ENCODE peak calls at places on chromosomes 12 and 14, in seven cellular contexts. O is GM12891, T is GM12892, Q is H1, C is SK-N-SH, K is GM12878, M is HepG2. D is an unnamed sample.

GRCh38 chr14:100538566-100539318 is 48.5 kb downstream of the BEGAIN start:
- DNase-seq in K (no peak), M (no peak), Q (no peak), C (peak), O (no peak), T (no peak), D (no peak)

GRCh38 chr12:84727964-84728363 is 184.6 kb downstream of the SLC6A15 start:
- DNase-seq in M (peak), O (no peak), T (no peak), Q (no peak), C (no peak), K (no peak), D (no peak)

GRCh38 chr14:75491376-75491978 is 30.8 kb upstream of the BATF start:
- DNase-seq in K (no peak), Q (no peak), C (no peak), O (no peak), M (no peak), T (no peak), D (no peak)

GRCh38 chr14:106459971-106460730 is 933.8 kb downstream of the TMEM121 start:
- DNase-seq in O (peak), Q (no peak), M (no peak), C (no peak), K (no peak), T (peak), D (peak)

GRCh38 chr12:56029666-56030293 is 8.9 kb downstream of the IKZF4 start:
- DNase-seq in O (no peak), T (peak), M (peak), Q (no peak), C (peak), K (no peak), D (peak)

GRCh38 chr12:12704593-12705230 is 8.7 kb upstream of the GPR19 start:
- DNase-seq in T (no peak), C (peak), M (peak), O (no peak), Q (no peak), K (no peak), D (peak)

GRCh38 chr12:49588281-49588680 is 17.2 kb downstream of the FAM186B start:
- DNase-seq in O (no peak), T (no peak), M (no peak), K (no peak), C (no peak), Q (no peak), D (no peak)

GRCh38 chr12:60494249-60494648 is 898.4 kb downstream of the SLC16A7 start:
- DNase-seq in K (no peak), C (peak), O (no peak), M (peak), Q (no peak), T (no peak), D (no peak)

GRCh38 chr12:13049816-13050215 is 5.6 kb downstream of the FAM234B start:
- DNase-seq in T (no peak), C (no peak), K (no peak), M (no peak), O (no peak), Q (no peak), D (no peak)

GRCh38 chr12:48998497-48999353 is 450 bp downstream of the DDN start:
- DNase-seq in T (peak), C (peak), M (no peak), Q (no peak), K (no peak), O (no peak), D (peak)

GRCh38 chr14:92754956-92755355 is 6.5 kb upstream of the LGMN start:
- DNase-seq in O (no peak), T (no peak), Q (no peak), K (no peak), M (peak), C (no peak), D (no peak)

GRCh38 chr12:25493682-25494081 is 59.4 kb downstream of the LMNTD1 start:
- DNase-seq in M (no peak), K (no peak), Q (no peak), O (no peak), T (no peak), C (no peak), D (no peak)

GRCh38 chr14:95784137-95784536 is 70.2 kb upstream of the TCL1A start:
- DNase-seq in Q (no peak), O (peak), M (peak), K (no peak), T (no peak), C (no peak), D (no peak)

GRCh38 chr12:81296556-81297305 is 218.9 kb downstream of the ACSS3 start:
- DNase-seq in M (no peak), T (no peak), Q (no peak), O (no peak), K (no peak), C (no peak), D (no peak)

GRCh38 chr14:61296707-61297502 is 15.8 kb upstream of the TMEM30B start:
- DNase-seq in O (no peak), K (peak), T (no peak), Q (no peak), C (peak), M (peak), D (no peak)

GRCh38 chr12:93742086-93742934 is 65.1 kb downstream of the CRADD start:
- DNase-seq in Q (peak), K (no peak), T (peak), M (peak), O (peak), C (peak), D (peak)

GRCh38 chr12:14214495-14214894 is 151.0 kb upstream of the ATF7IP start:
- DNase-seq in Q (no peak), T (no peak), O (no peak), C (no peak), K (no peak), M (no peak), D (no peak)

GRCh38 chr12:2168808-2169207 is 116.0 kb downstream of the CACNA1C start:
- DNase-seq in K (no peak), M (peak), O (no peak), C (no peak), T (no peak), Q (no peak), D (no peak)

GRCh38 chr12:55996715-55997534 is at the start of gene SUOX:
- DNase-seq in T (peak), C (peak), K (peak), Q (peak), O (peak), M (peak), D (peak)

GRCh38 chr14:36507847-36508417 is 12.1 kb downstream of the NKX2-1 start:
- DNase-seq in O (no peak), K (no peak), C (no peak), T (no peak), M (no peak), Q (no peak), D (no peak)

GRCh38 chr12:130203151-130203550 is 40.9 kb downstream of the FZD10 start:
- DNase-seq in K (no peak), M (no peak), C (no peak), T (no peak), Q (no peak), O (no peak), D (no peak)

GRCh38 chr12:72472350-72472749 is 200.2 kb downstream of the TRHDE start:
- DNase-seq in M (no peak), O (no peak), C (no peak), Q (no peak), T (no peak), K (no peak), D (no peak)

GRCh38 chr14:91744068-91744480 is 12.2 kb upstream of the CATSPERB start:
- DNase-seq in K (no peak), T (no peak), C (no peak), O (no peak), M (no peak), Q (no peak), D (peak)

GRCh38 chr14:101130861-101131260 is 227.3 kb upstream of the RTL1 start:
- DNase-seq in C (peak), K (no peak), T (no peak), Q (no peak), O (no peak), M (no peak), D (no peak)

GRCh38 chr12:41907036-41907435 is 237.6 kb downstream of the GXYLT1 start:
- DNase-seq in C (no peak), T (no peak), O (no peak), M (no peak), Q (no peak), K (no peak), D (no peak)

GRCh38 chr14:90319173-90319572 is 12.6 kb downstream of the NRDE2 start:
- DNase-seq in K (no peak), Q (no peak), T (no peak), C (no peak), M (no peak), O (no peak), D (no peak)

GRCh38 chr12:53750812-53751335 is 905 bp downstream of the CISTR start:
- DNase-seq in M (no peak), K (no peak), O (peak), C (peak), Q (no peak), T (peak), D (peak)

GRCh38 chr12:108560321-108560721 is 652 bp downstream of the SART3 start:
- DNase-seq in O (no peak), C (no peak), K (no peak), M (peak), T (no peak), Q (no peak), D (no peak)

GRCh38 chr12:71589478-71589881 is 74.2 kb downstream of the ZFC3H1 start:
- DNase-seq in C (no peak), Q (no peak), O (no peak), M (no peak), K (no peak), T (no peak), D (no peak)

GRCh38 chr12:120453977-120454376 is 7.7 kb downstream of the GATC start:
- DNase-seq in T (no peak), M (peak), Q (no peak), C (peak), K (no peak), O (no peak), D (peak)

GRCh38 chr12:74365178-74365964 is 172.3 kb upstream of the ATXN7L3B start:
- DNase-seq in Q (no peak), C (peak), T (no peak), K (no peak), M (peak), O (no peak), D (peak)

GRCh38 chr14:40417777-40418401 is 985.7 kb upstream of the FBXO33 start:
- DNase-seq in K (no peak), Q (peak), M (peak), O (peak), C (peak), T (no peak), D (peak)

GRCh38 chr12:92462049-92462448 is 240.7 kb upstream of the PLEKHG7 start:
- DNase-seq in C (no peak), K (peak), Q (no peak), O (no peak), M (peak), T (no peak), D (no peak)

GRCh38 chr12:48853228-48853688 is 1.3 kb upstream of the DDX23 start:
- DNase-seq in M (peak), Q (peak), C (peak), K (peak), T (peak), O (peak), D (peak)

GRCh38 chr14:72291908-72292688 is 359.9 kb downstream of the RGS6 start:
- DNase-seq in K (peak), M (peak), O (peak), T (peak), C (peak), Q (peak), D (peak)

GRCh38 chr12:117587646-117588287 is 226.3 kb upstream of the NOS1 start:
- DNase-seq in O (peak), T (peak), K (no peak), M (peak), C (peak), Q (peak), D (peak)

GRCh38 chr14:54440454-54440853 is 720 bp downstream of the CNIH1 start:
- DNase-seq in M (no peak), Q (no peak), C (no peak), K (no peak), O (no peak), T (no peak), D (no peak)

DNA sequence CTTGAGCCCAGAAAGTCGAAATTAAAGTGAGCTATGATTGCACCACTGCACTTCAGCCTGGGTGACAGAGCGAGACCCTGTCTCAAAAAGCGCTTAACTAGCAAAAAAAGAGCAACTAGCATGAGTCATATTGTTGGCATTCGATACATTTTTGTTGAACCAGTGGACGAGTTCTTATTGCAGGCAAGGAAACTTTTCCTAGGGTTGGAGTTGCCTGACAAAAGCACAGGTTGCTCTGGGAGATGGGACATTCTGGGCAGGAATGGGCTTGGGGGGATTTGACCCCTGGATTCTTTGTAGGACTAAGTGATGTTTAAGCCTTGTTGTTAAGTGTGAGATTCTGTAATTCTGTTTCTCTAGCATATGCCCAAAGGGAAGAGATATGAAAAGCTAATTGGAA is 122.9 kb downstream of the SRGAP1 start:
- DNase-seq in T (no peak), O (no peak), M (no peak), K (no peak), Q (no peak), C (no peak), D (no peak)
- TF ChIP-seq TAF1 in T (no peak), O (no peak), M (no peak), K (no peak), Q (no peak), C (no peak), D (no peak)

DNA sequence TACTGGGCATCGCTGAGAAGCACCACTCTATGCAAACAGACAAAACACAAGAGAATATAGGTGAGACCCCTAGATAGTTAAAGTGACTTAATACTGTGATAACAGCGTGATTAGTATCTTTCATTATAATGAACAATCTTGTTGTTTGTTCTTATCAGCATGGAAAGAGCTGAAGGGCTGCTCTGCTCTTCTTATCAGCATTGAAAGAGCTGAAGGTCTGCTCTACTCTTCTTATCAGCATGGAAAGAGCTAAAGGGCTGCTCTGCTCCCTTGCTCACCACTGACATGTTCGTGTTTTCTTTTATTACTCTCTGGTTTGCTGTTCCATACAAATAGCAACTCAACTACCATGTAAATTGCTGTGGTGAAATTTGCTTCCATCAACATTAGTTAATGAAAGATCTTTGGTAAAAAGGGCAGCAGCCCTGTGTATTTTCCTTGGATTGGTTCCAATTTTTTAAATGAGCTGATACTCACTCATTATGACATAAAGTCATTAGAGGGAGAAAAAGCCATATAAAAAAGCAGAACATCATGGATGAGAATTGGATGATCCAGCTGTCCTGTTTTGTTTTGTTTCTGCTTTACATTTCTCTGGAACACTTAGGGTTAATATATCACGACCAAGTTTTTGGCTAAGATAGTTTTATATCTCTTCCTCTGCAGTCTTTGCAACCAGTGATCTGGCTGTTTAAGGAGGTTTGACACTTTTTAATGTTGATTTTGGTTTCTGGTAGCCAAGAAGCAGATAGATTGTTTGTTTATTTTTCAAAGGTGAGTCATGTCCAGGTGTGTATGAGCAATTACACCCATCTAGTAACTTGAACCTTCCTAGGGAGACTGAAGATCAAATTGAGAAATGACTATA is 356.7 kb downstream of the CEP128 start:
- DNase-seq in O (no peak), Q (no peak), C (peak), T (no peak), K (no peak), M (peak), D (no peak)
- TF ChIP-seq TAF1 in O (no peak), Q (no peak), C (no peak), T (no peak), K (no peak), M (no peak), D (no peak)

DNA sequence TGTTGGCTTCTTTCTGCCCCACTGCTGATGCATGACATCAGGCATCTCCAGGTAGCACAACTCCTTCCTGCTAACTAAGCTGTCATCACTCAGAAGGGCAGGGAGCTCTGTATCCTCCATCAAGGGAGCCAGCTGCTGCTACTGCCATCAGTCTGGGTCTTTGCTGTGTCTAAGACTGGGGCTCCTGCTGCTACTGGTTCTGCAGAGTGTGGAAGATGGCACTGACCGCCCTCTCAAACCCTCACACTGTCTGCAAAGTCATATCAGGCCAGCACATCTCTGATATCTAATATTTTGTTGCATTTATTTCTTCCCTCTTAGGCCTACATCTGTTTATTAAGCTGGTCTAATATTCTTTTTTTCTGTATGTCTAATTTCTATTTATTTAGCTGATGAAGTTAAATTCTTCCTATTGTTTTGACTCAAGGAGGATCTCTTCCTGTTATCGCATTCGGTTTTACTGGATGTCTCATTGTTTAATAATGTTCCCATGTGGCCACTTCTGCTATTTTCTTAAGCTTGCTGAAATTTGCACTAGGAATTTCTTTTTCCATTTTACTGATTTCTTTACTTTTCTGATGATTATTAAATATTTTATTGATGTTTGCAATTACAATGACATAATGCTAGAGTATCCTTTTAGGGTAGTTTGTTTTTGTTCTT is 7.6 kb upstream of the E2F7 start:
- DNase-seq in O (no peak), M (no peak), T (no peak), Q (no peak), C (no peak), K (no peak), D (no peak)
- TF ChIP-seq TAF1 in O (no peak), M (no peak), T (no peak), Q (no peak), C (no peak), K (no peak), D (no peak)

GRCh38 chr12:97940105-97940504 is 477.5 kb downstream of the RMST start:
- DNase-seq in Q (no peak), O (no peak), K (no peak), M (no peak), T (no peak), C (no peak), D (no peak)

GRCh38 chr12:97940629-97941028 is 478.0 kb downstream of the RMST start:
- DNase-seq in Q (no peak), T (no peak), C (no peak), K (no peak), M (no peak), O (no peak), D (no peak)

GRCh38 chr12:97941686-97942354 is 479.2 kb downstream of the RMST start:
- DNase-seq in C (no peak), K (no peak), O (no peak), T (no peak), M (peak), Q (no peak), D (no peak)

GRCh38 chr12:97939141-97939540 is 476.5 kb downstream of the RMST start:
- DNase-seq in C (no peak), M (no peak), K (no peak), Q (no peak), T (no peak), O (no peak), D (no peak)

DNA sequence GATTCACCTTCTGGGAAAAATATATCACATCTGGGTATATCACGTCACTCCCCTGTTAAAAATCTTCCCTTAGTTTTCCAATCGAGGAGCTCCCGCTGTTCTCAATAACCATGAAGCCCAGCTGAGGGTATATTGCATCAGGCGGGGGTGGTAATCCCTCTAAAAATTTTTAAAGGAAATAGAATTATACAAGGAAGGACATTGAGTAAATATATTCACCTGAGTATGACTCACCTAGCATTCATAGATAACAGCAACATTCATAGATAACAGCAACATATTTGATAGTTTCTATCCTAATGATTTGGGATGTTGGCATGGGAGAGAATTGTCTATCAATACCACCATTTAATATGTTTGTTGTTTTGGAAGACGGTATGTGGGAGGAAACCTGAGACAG is 473.6 kb downstream of the RMST start:
- DNase-seq in M (no peak), Q (no peak), O (no peak), K (no peak), C (no peak), T (no peak), D (no peak)
- TF ChIP-seq TAF1 in M (no peak), Q (no peak), O (no peak), K (no peak), C (no peak), T (no peak), D (no peak)

GRCh38 chr12:39431797-39432196 is 11.1 kb downstream of the KIF21A start:
- DNase-seq in O (no peak), K (no peak), T (no peak), C (no peak), Q (no peak), M (no peak), D (no peak)
- TF ChIP-seq TAF1 in O (no peak), K (no peak), T (no peak), C (no peak), Q (no peak), M (no peak), D (no peak)

GRCh38 chr14:24071836-24072420 is 566 bp downstream of the CPNE6 start:
- DNase-seq in Q (no peak), C (no peak), K (no peak), T (no peak), O (no peak), M (no peak), D (no peak)
- TF ChIP-seq TAF1 in Q (no peak), C (no peak), K (no peak), T (no peak), O (no peak), M (no peak), D (no peak)

D was measured in K562.